ENCODE peak calls at places on chromosomes 11 and 22, in ten cellular contexts. G is heart right ventricle; R is CD8-positive, alpha-beta memory T cell; Z is right lobe of liver; K is CD4-positive, CD25-positive, alpha-beta regulatory T cell; H is HAP-1; O is fibroblast of the aortic adventitia; X is skeletal muscle cell; Y is H7; B is ovary. Q is an unnamed sample.

GRCh38 chr11:4441500-4441899 is 7.6 kb upstream of the OR52K2 start:
- DNase-seq in G (no peak), R (no peak), Z (no peak), K (no peak), H (no peak), O (no peak), X (no peak), Y (no peak), B (no peak), Q (no peak)

GRCh38 chr11:84532364-84532763 is 1094.8 kb downstream of the DLG2 start:
- DNase-seq in G (no peak), R (no peak), Z (no peak), K (no peak), H (no peak), O (no peak), X (no peak), Y (no peak), B (no peak), Q (no peak)

GRCh38 chr11:32893947-32894827 is 1.6 kb downstream of the QSER1 start:
- DNase-seq in G (no peak), R (no peak), Z (no peak), K (peak; percentile 16), H (peak; percentile 73), O (peak; percentile 81), X (peak; percentile 61), Y (peak; percentile 68), B (no peak), Q (peak; percentile 12)

GRCh38 chr11:65580031-65580692 is 4.3 kb downstream of the EHBP1L1 start:
- DNase-seq in G (no peak), R (no peak), Z (no peak), K (no peak), H (no peak), O (no peak), X (no peak), Y (peak; percentile 49), B (no peak), Q (no peak)

GRCh38 chr11:119741369-119742262 is 12.6 kb upstream of the NECTIN1 start:
- DNase-seq in G (peak; percentile 73), R (peak; percentile 62), Z (peak; percentile 73), K (no peak), H (peak; percentile 83), O (no peak), X (no peak), Y (peak; percentile 97), B (peak; percentile 47), Q (peak; percentile 62)

GRCh38 chr22:25702571-25703167 is 39.3 kb upstream of the MYO18B start:
- DNase-seq in G (no peak), R (no peak), Z (no peak), K (no peak), H (no peak), O (no peak), X (no peak), Y (no peak), B (no peak), Q (no peak)

GRCh38 chr22:22144858-22145257 is 99.7 kb upstream of the VPREB1 start:
- DNase-seq in G (no peak), R (no peak), Z (no peak), K (no peak), H (no peak), O (peak; percentile 25), X (no peak), Y (no peak), B (no peak), Q (no peak)

GRCh38 chr22:48182896-48183805 is 1420.7 kb downstream of the TBC1D22A start:
- DNase-seq in G (no peak), R (no peak), Z (no peak), K (no peak), H (no peak), O (no peak), X (no peak), Y (no peak), B (no peak), Q (no peak)

GRCh38 chr11:114017723-114018122 is 41.8 kb upstream of the ZBTB16 start:
- DNase-seq in G (no peak), R (no peak), Z (no peak), K (no peak), H (no peak), O (no peak), X (no peak), Y (no peak), B (no peak), Q (no peak)

GRCh38 chr11:19730373-19730772 is 17.7 kb downstream of the NAV2 start:
- DNase-seq in G (peak; percentile 51), R (no peak), Z (no peak), K (no peak), H (no peak), O (no peak), X (no peak), Y (no peak), B (no peak), Q (no peak)

GRCh38 chr11:36730761-36731160 is 132.7 kb upstream of the RAG2 start:
- DNase-seq in G (no peak), R (no peak), Z (no peak), K (no peak), H (no peak), O (no peak), X (no peak), Y (no peak), B (no peak), Q (no peak)

GRCh38 chr11:18749681-18750319 is 23.8 kb upstream of the IGSF22 start:
- DNase-seq in G (no peak), R (no peak), Z (no peak), K (no peak), H (no peak), O (peak; percentile 60), X (peak; percentile 29), Y (peak; percentile 60), B (peak; percentile 60), Q (no peak)

DNA sequence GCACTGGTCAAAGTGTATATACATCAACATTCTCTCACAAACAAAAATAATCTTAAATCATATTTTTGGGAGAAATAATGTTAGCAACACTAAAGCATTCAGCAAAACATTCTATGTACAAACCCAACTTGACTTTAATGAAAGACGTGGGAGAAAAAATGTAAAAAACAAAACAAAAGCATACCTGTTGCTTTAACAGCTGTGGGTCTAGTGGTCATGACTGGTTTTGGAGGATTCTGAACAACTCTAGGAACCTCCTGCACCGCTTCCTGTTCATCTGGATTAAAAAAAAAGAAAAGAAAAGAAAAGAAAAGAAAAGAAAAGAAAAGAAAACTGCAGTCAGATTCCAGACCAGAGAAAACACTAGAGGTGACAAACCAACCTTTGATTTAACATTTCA is 2.1 kb downstream of the FNBP4 start:
- DNase-seq in G (no peak), R (no peak), Z (no peak), K (no peak), H (no peak), O (peak; percentile 9), X (no peak), Y (no peak), B (no peak), Q (no peak)
- H3K4me3 ChIP-seq in G (peak overlapping the region; percentile 99), R (no peak overlapping the region), Z (no peak overlapping the region), K (peak overlapping the region; percentile 72), H (peak overlapping the region; percentile 62), O (peak overlapping the region; percentile 67), X (peak overlapping the region; percentile 3), Y (no peak overlapping the region), B (no peak overlapping the region), Q (no peak overlapping the region)

DNA sequence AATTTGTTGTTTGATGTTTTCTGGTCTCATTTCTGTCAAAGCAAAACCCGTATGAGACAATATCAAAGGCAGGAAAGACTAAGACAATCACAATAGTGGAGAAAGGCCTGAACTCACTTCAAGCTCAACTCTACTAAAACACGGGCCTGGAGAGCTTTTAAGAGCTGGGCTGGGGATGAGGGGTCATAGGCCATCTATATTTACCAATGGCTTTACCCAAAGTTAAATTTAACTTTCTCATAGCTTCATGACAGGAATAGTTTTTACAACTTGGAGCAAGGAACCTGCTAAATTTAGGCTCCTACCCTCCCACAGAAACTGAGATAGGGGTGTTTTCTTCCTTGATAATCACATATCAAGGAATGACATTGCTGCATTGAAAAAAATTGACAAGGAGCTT is 223.4 kb upstream of the CHORDC1 start:
- DNase-seq in G (no peak), R (no peak), Z (no peak), K (no peak), H (no peak), O (no peak), X (no peak), Y (no peak), B (no peak), Q (no peak)
- H3K4me3 ChIP-seq in G (no peak overlapping the region), R (no peak overlapping the region), Z (no peak overlapping the region), K (no peak overlapping the region), H (no peak overlapping the region), O (no peak overlapping the region), X (no peak overlapping the region), Y (no peak overlapping the region), B (no peak overlapping the region), Q (no peak overlapping the region)

GRCh38 chr11:63492441-63492840 is 1.5 kb upstream of the PLAAT5 start:
- DNase-seq in G (no peak), R (no peak), Z (no peak), K (no peak), H (no peak), O (no peak), X (no peak), Y (no peak), B (no peak), Q (no peak)
- H3K4me3 ChIP-seq in G (no peak overlapping the region), R (no peak overlapping the region), Z (no peak overlapping the region), K (no peak overlapping the region), H (no peak overlapping the region), O (no peak overlapping the region), X (no peak overlapping the region), Y (no peak overlapping the region), B (no peak overlapping the region), Q (no peak overlapping the region)

DNA sequence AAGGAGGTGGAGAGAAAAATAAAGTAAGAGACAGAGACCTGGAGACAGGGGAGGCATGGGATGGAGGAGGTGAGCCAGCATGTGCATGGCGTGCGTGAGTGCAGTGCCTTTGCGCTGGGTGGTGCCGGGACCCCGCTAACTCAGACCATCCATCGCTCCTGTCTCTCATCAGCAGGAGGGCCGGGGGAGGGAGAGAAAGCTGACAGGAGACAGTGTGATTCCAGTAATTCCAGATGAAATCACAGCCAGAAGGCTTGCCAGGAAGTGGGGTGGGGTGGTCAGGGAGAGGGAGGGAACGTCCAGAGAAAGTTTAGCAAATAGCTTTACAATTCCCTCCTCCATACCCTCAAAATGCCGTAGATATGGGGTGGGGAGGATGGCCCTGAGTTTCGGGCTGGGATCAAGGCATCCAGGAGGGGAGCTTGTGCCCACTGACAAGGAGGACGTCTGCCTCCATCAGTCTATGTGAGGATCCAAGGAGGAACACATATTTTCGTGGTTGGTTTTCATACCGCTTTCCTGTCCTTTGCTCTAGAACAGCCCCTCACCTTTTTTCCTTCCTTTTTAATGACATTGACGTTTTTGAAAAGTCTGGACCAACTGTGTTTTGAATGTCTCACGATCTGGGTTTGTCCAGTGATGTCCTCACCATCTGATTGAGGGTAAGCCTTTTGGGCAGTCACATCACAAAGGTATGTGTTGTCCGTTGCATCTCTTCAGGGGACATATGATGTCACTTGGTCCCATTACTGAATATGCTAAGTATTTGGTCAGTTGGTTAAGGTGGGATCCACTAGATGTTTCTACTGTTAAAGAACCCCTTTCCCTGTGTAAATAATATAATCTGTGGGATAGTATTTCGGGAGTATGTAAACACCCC is 567.3 kb downstream of the MIAT start:
- DNase-seq in G (no peak), R (no peak), Z (no peak), K (no peak), H (no peak), O (peak; percentile 94), X (peak; percentile 56), Y (no peak), B (peak; percentile 76), Q (no peak)
- H3K4me3 ChIP-seq in G (no peak overlapping the region), R (no peak overlapping the region), Z (no peak overlapping the region), K (no peak overlapping the region), H (no peak overlapping the region), O (peak overlapping the region; percentile 20), X (no peak overlapping the region), Y (no peak overlapping the region), B (no peak overlapping the region), Q (no peak overlapping the region)